ENCODE peak calls at places on chromosomes 7 and 10, in five cellular contexts. K is osteoblast; Y is CD4-positive, alpha-beta T cell; Q is upper lobe of right lung; B is CD8-positive, alpha-beta T cell. I is an unnamed sample.

GRCh38 chr10:119028900-119029612 is 458 bp upstream of the NANOS1 start:
- DNase-seq in K (peak), Y (peak), Q (peak), B (peak), I (peak)

GRCh38 chr10:95327367-95327766 is 36.6 kb upstream of the PDLIM1 start:
- DNase-seq in K (no peak), Y (no peak), Q (no peak), B (no peak), I (no peak)

GRCh38 chr10:132448248-132448731 is 51.3 kb downstream of the PWWP2B start:
- DNase-seq in K (no peak), Y (peak), Q (peak), B (peak), I (no peak)

GRCh38 chr10:133534417-133534816 is 7.3 kb downstream of the CYP2E1 start:
- DNase-seq in K (no peak), Y (no peak), Q (no peak), B (no peak), I (no peak)

GRCh38 chr7:81768951-81769778 is 682 bp downstream of the HGF start:
- DNase-seq in K (no peak), Y (no peak), Q (no peak), B (no peak), I (no peak)

GRCh38 chr10:11284291-11285085 is 266.8 kb downstream of the CELF2 start:
- DNase-seq in K (no peak), Y (no peak), Q (no peak), B (no peak), I (no peak)

GRCh38 chr10:110304394-110304779 is 333 bp downstream of the SMNDC1 start:
- DNase-seq in K (peak), Y (no peak), Q (no peak), B (no peak), I (no peak)

GRCh38 chr7:136807598-136807997 is 60.9 kb upstream of the CHRM2 start:
- DNase-seq in K (no peak), Y (no peak), Q (no peak), B (no peak), I (no peak)

GRCh38 chr7:129496653-129497052 is 5.7 kb upstream of the SMKR1 start:
- DNase-seq in K (no peak), Y (no peak), Q (no peak), B (no peak), I (no peak)

GRCh38 chr10:484925-485661 is 204.4 kb downstream of the DIP2C start:
- DNase-seq in K (peak), Y (no peak), Q (no peak), B (peak), I (no peak)

GRCh38 chr7:44944821-44945220 is 34.0 kb downstream of the MYO1G start:
- DNase-seq in K (no peak), Y (no peak), Q (no peak), B (no peak), I (no peak)

GRCh38 chr7:149495785-149496641 is 1.6 kb downstream of the ZNF746 start:
- DNase-seq in K (peak), Y (no peak), Q (no peak), B (no peak), I (peak)

GRCh38 chr10:93548376-93549071 is 17.9 kb upstream of the FFAR4 start:
- DNase-seq in K (peak), Y (no peak), Q (no peak), B (no peak), I (no peak)

GRCh38 chr7:115678049-115678982 is 352.2 kb downstream of the TFEC start:
- DNase-seq in K (no peak), Y (no peak), Q (no peak), B (no peak), I (no peak)

GRCh38 chr7:128122577-128123290 is 91.5 kb upstream of the LRRC4 start:
- DNase-seq in K (no peak), Y (no peak), Q (no peak), B (no peak), I (no peak)

DNA sequence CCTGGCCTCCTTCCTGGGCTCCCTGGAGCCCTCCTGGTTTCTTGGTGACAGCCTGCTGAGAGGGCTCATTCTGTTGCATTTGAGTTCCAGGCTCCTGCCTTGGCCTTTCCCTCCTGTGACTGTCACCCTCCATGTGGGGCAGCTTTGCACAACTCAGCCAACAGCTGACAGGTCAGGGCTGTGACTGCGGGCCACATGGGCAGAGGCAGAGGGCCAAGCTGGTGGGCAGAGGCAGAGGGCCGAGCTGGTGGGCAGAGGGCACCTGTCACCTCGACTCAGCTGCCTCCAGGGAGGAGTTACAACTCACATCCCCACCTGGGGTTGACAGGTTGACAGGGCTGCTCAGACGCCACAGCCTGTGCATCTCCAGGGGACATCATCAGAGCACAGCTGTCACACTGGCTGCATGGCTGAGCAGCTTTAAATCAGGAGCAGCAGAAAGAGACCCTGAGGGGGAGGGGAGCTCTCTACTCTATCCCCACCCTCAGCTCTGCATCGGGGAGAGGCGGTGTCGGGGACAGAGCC is 20.8 kb upstream of the ANTXRL start:
- DNase-seq in K (no peak), Y (no peak), Q (no peak), B (no peak), I (no peak)
- H3K27ac ChIP-seq in K (no peak), Y (peak), Q (no peak), B (no peak), I (no peak)

DNA sequence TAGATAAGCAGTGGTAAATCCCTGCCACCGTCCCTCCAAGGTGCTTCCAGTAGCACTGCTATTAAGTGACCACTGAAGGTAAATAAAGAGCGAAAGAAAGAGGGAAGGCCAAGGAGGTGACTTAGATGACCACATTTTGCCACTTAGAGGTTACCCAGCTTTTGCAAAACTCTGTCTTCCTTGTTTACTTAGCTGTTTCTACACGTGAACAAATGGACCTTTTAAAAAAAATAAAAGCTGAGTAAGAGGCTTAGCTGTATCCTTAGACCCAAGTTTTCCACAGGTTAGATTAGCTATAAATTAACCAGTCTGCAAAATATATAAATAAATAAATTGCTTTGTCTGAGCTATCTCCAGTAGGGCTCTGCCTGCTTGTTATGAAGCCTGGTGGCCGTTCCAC is 176.4 kb downstream of the EMX2 start:
- DNase-seq in K (no peak), Y (no peak), Q (no peak), B (no peak), I (no peak)
- H3K27ac ChIP-seq in K (no peak), Y (no peak), Q (no peak), B (no peak), I (no peak)

DNA sequence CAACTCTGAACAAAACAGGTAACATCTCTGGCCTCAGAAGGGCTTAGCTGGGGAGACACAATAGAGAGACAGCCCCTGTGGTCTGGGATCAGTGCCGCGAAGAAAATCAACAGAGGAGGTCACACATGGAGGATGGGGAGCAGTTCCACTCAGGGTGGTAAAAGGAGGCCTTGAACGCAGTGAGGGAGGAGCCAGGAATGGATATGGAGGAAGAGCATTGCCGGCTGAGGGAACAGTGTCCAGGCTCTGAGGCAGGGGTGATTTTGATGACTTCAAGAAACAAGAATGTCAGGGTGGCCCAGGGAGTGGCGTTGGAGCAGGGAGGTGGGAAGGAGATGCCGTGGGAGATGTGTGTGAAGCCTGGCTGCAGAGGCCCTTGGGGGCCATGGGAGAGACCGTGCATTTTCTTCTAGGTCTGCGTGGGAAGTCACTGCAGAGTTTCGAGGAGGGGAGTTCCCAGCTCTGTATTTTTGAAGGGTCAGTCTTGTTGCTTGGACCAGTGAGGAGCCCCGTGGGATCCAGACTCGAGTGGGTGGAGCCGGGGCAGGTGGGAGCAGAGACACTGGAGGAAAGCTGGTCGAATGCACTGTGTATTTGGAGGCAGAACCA is 35.7 kb upstream of the SH2D4B start:
- DNase-seq in K (peak), Y (no peak), Q (no peak), B (no peak), I (no peak)
- H3K27ac ChIP-seq in K (no peak), Y (peak), Q (peak), B (peak), I (peak)

GRCh38 chr10:89216056-89216455 is 8.9 kb upstream of the CH25H start:
- DNase-seq in K (no peak), Y (no peak), Q (no peak), B (no peak), I (no peak)
- H3K27ac ChIP-seq in K (no peak), Y (no peak), Q (no peak), B (no peak), I (peak)

DNA sequence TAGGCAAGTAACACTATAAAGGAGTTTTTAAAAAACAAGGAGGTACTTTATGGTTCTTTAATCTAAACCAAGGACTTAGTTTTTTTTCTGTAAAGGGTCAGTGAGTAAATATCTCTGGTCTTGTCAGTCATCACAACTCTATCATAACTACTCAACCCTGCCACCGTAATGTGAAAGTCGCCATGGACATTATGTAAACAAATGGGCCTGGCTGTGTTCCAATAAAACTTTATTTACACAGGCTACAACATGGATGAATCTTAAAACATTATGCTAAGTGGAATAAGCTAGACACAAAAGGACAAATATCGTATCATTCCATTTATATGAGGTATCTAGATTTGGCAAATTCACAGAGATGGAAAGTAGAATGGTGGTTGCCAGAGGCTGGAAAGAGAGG is 60.8 kb upstream of the SP4 start:
- DNase-seq in K (no peak), Y (no peak), Q (no peak), B (no peak), I (no peak)
- H3K27ac ChIP-seq in K (no peak), Y (no peak), Q (no peak), B (no peak), I (no peak)

I was measured in substantia nigra.